ENCODE peak calls at places on chromosomes 1 and 21, in five cellular contexts. One of them, this sample, is unnamed.

GRCh38 chr1:11294951-11295350 is 22.0 kb downstream of the UBIAD1 start:
- DNase-seq in BJ: no peak
- DNase-seq in stimulated activated CD4-positive, alpha-beta T cell treated with anti-CD3 and anti-CD28 coated beads, Interleukin-1b, Interleukin-23, amount 100 ng/mL, for 1 hour: no peak
- DNase-seq in EH: no peak
- DNase-seq in GM13977: no peak
- DNase-seq in this sample: no peak

GRCh38 chr1:35715568-35716002 is 3.1 kb downstream of the C1orf216 start:
- DNase-seq in BJ: no peak
- DNase-seq in stimulated activated CD4-positive, alpha-beta T cell treated with anti-CD3 and anti-CD28 coated beads, Interleukin-1b, Interleukin-23, amount 100 ng/mL, for 1 hour: peak; percentile 42
- DNase-seq in EH: peak; percentile 75
- DNase-seq in GM13977: peak; percentile 87
- DNase-seq in this sample: peak; percentile 67

GRCh38 chr1:111738436-111739221 is 566 bp downstream of the INKA2 start:
- DNase-seq in BJ: no peak
- DNase-seq in stimulated activated CD4-positive, alpha-beta T cell treated with anti-CD3 and anti-CD28 coated beads, Interleukin-1b, Interleukin-23, amount 100 ng/mL, for 1 hour: no peak
- DNase-seq in EH: peak; percentile 71
- DNase-seq in GM13977: peak; percentile 57
- DNase-seq in this sample: peak; percentile 74

GRCh38 chr21:21188513-21189188 is 190.4 kb downstream of the NCAM2 start:
- DNase-seq in BJ: no peak
- DNase-seq in stimulated activated CD4-positive, alpha-beta T cell treated with anti-CD3 and anti-CD28 coated beads, Interleukin-1b, Interleukin-23, amount 100 ng/mL, for 1 hour: no peak
- DNase-seq in EH: no peak
- DNase-seq in GM13977: no peak
- DNase-seq in this sample: no peak

GRCh38 chr1:31505884-31506497 is 70.3 kb upstream of the TINAGL1 start:
- DNase-seq in BJ: peak; percentile 43
- DNase-seq in stimulated activated CD4-positive, alpha-beta T cell treated with anti-CD3 and anti-CD28 coated beads, Interleukin-1b, Interleukin-23, amount 100 ng/mL, for 1 hour: no peak
- DNase-seq in EH: peak; percentile 77
- DNase-seq in GM13977: peak; percentile 59
- DNase-seq in this sample: peak; percentile 46

GRCh38 chr1:219339466-219339865 is 165.8 kb downstream of the LYPLAL1 start:
- DNase-seq in BJ: no peak
- DNase-seq in stimulated activated CD4-positive, alpha-beta T cell treated with anti-CD3 and anti-CD28 coated beads, Interleukin-1b, Interleukin-23, amount 100 ng/mL, for 1 hour: no peak
- DNase-seq in EH: peak; percentile 52
- DNase-seq in GM13977: no peak
- DNase-seq in this sample: no peak

GRCh38 chr1:101769520-101769919 is 227.2 kb downstream of the OLFM3 start:
- DNase-seq in BJ: no peak
- DNase-seq in stimulated activated CD4-positive, alpha-beta T cell treated with anti-CD3 and anti-CD28 coated beads, Interleukin-1b, Interleukin-23, amount 100 ng/mL, for 1 hour: no peak
- DNase-seq in EH: no peak
- DNase-seq in GM13977: peak; percentile 3
- DNase-seq in this sample: no peak

GRCh38 chr1:53442297-53442696 is 16.9 kb upstream of the DMRTB1 start:
- DNase-seq in BJ: no peak
- DNase-seq in stimulated activated CD4-positive, alpha-beta T cell treated with anti-CD3 and anti-CD28 coated beads, Interleukin-1b, Interleukin-23, amount 100 ng/mL, for 1 hour: no peak
- DNase-seq in EH: peak; percentile 70
- DNase-seq in GM13977: no peak
- DNase-seq in this sample: no peak

GRCh38 chr1:203033917-203034316 is 7.6 kb downstream of the PPFIA4 start:
- DNase-seq in BJ: no peak
- DNase-seq in stimulated activated CD4-positive, alpha-beta T cell treated with anti-CD3 and anti-CD28 coated beads, Interleukin-1b, Interleukin-23, amount 100 ng/mL, for 1 hour: no peak
- DNase-seq in EH: no peak
- DNase-seq in GM13977: no peak
- DNase-seq in this sample: peak; percentile 1